ENCODE peak calls at places on chromosome 11, in six cellular contexts. One of them, this sample, is unnamed.

GRCh38 chr11:121523581-121524232 is 70.9 kb upstream of the SORL1-AS1 start:
- DNase-seq in SJSA1: no peak
- DNase-seq in upper lobe of left lung: no peak
- DNase-seq in A549: no peak
- DNase-seq in pancreas: no peak
- DNase-seq in DND-41: no peak
- DNase-seq in this sample: no peak

GRCh38 chr11:118913411-118914125 is 12.2 kb downstream of the BCL9L start:
- DNase-seq in SJSA1: no peak
- DNase-seq in upper lobe of left lung: peak; percentile 54
- DNase-seq in A549: no peak
- DNase-seq in pancreas: peak; percentile 34
- DNase-seq in DND-41: peak; percentile 87
- DNase-seq in this sample: peak; percentile 39

GRCh38 chr11:41281131-41281742 is 178.2 kb downstream of the LRRC4C start:
- DNase-seq in SJSA1: no peak
- DNase-seq in upper lobe of left lung: no peak
- DNase-seq in A549: no peak
- DNase-seq in pancreas: no peak
- DNase-seq in DND-41: no peak
- DNase-seq in this sample: no peak

GRCh38 chr11:91630916-91631673 is 593.5 kb upstream of the FAT3 start:
- DNase-seq in SJSA1: no peak
- DNase-seq in upper lobe of left lung: no peak
- DNase-seq in A549: no peak
- DNase-seq in pancreas: no peak
- DNase-seq in DND-41: no peak
- DNase-seq in this sample: no peak

GRCh38 chr11:70203749-70204465 is 811 bp downstream of the FADD start:
- DNase-seq in SJSA1: peak; percentile 99
- DNase-seq in upper lobe of left lung: peak; percentile 75
- DNase-seq in A549: peak; percentile 54
- DNase-seq in pancreas: peak; percentile 60
- DNase-seq in DND-41: peak; percentile 80
- DNase-seq in this sample: peak; percentile 71

GRCh38 chr11:115439385-115439784 is 64.8 kb downstream of the CADM1 start:
- DNase-seq in SJSA1: no peak
- DNase-seq in upper lobe of left lung: no peak
- DNase-seq in A549: no peak
- DNase-seq in pancreas: no peak
- DNase-seq in DND-41: no peak
- DNase-seq in this sample: no peak

GRCh38 chr11:106088896-106089295 is 11.4 kb downstream of the AASDHPPT start:
- DNase-seq in SJSA1: no peak
- DNase-seq in upper lobe of left lung: no peak
- DNase-seq in A549: no peak
- DNase-seq in pancreas: no peak
- DNase-seq in DND-41: no peak
- DNase-seq in this sample: no peak

GRCh38 chr11:27456140-27456801 is 16.3 kb downstream of the LGR4 start:
- DNase-seq in SJSA1: no peak
- DNase-seq in upper lobe of left lung: no peak
- DNase-seq in A549: no peak
- DNase-seq in pancreas: no peak
- DNase-seq in DND-41: no peak
- DNase-seq in this sample: no peak

GRCh38 chr11:66221726-66222236 is 46.7 kb upstream of the RAB1B start:
- DNase-seq in SJSA1: no peak
- DNase-seq in upper lobe of left lung: no peak
- DNase-seq in A549: no peak
- DNase-seq in pancreas: no peak
- DNase-seq in DND-41: no peak
- DNase-seq in this sample: no peak

GRCh38 chr11:32829157-32829679 is 509 bp upstream of the PRRG4 start:
- DNase-seq in SJSA1: no peak
- DNase-seq in upper lobe of left lung: no peak
- DNase-seq in A549: no peak
- DNase-seq in pancreas: no peak
- DNase-seq in DND-41: no peak
- DNase-seq in this sample: no peak

GRCh38 chr11:78217650-78218541 is 29.2 kb downstream of the USP35 start:
- DNase-seq in SJSA1: no peak
- DNase-seq in upper lobe of left lung: no peak
- DNase-seq in A549: no peak
- DNase-seq in pancreas: no peak
- DNase-seq in DND-41: no peak
- DNase-seq in this sample: no peak

GRCh38 chr11:36210529-36210928 is 78.7 kb downstream of the COMMD9 start:
- DNase-seq in SJSA1: no peak
- DNase-seq in upper lobe of left lung: peak; percentile 54
- DNase-seq in A549: no peak
- DNase-seq in pancreas: no peak
- DNase-seq in DND-41: no peak
- DNase-seq in this sample: no peak

GRCh38 chr11:33594188-33594587 is 106.4 kb downstream of the C11orf91 start:
- DNase-seq in SJSA1: no peak
- DNase-seq in upper lobe of left lung: no peak
- DNase-seq in A549: no peak
- DNase-seq in pancreas: no peak
- DNase-seq in DND-41: no peak
- DNase-seq in this sample: no peak

GRCh38 chr11:60934790-60935605 is 10.7 kb downstream of the TMEM132A start:
- DNase-seq in SJSA1: peak; percentile 46
- DNase-seq in upper lobe of left lung: no peak
- DNase-seq in A549: no peak
- DNase-seq in pancreas: no peak
- DNase-seq in DND-41: no peak
- DNase-seq in this sample: no peak

GRCh38 chr11:72721689-72722049 is 30.5 kb downstream of the ARAP1 start:
- DNase-seq in SJSA1: no peak
- DNase-seq in upper lobe of left lung: no peak
- DNase-seq in A549: no peak
- DNase-seq in pancreas: peak; percentile 59
- DNase-seq in DND-41: peak; percentile 30
- DNase-seq in this sample: peak; percentile 75

GRCh38 chr11:19977941-19978340 is 182.3 kb downstream of the DBX1 start:
- DNase-seq in SJSA1: no peak
- DNase-seq in upper lobe of left lung: no peak
- DNase-seq in A549: no peak
- DNase-seq in pancreas: no peak
- DNase-seq in DND-41: no peak
- DNase-seq in this sample: no peak

GRCh38 chr11:5364214-5364613 is 12.9 kb downstream of the OR51B6 start:
- DNase-seq in SJSA1: peak; percentile 83
- DNase-seq in upper lobe of left lung: no peak
- DNase-seq in A549: no peak
- DNase-seq in pancreas: no peak
- DNase-seq in DND-41: no peak
- DNase-seq in this sample: no peak

GRCh38 chr11:69912911-69913451 is 93.8 kb upstream of the FGF3 start:
- DNase-seq in SJSA1: no peak
- DNase-seq in upper lobe of left lung: no peak
- DNase-seq in A549: no peak
- DNase-seq in pancreas: no peak
- DNase-seq in DND-41: no peak
- DNase-seq in this sample: no peak

GRCh38 chr11:126474888-126475626 is 119.6 kb downstream of the ST3GAL4 start:
- DNase-seq in SJSA1: no peak
- DNase-seq in upper lobe of left lung: no peak
- DNase-seq in A549: no peak
- DNase-seq in pancreas: no peak
- DNase-seq in DND-41: no peak
- DNase-seq in this sample: no peak

GRCh38 chr11:20611445-20611844 is 12.0 kb downstream of the SLC6A5 start:
- DNase-seq in SJSA1: no peak
- DNase-seq in upper lobe of left lung: no peak
- DNase-seq in A549: no peak
- DNase-seq in pancreas: no peak
- DNase-seq in DND-41: no peak
- DNase-seq in this sample: no peak

GRCh38 chr11:128232588-128232987 is 354.8 kb downstream of the ETS1 start:
- DNase-seq in SJSA1: no peak
- DNase-seq in upper lobe of left lung: no peak
- DNase-seq in A549: no peak
- DNase-seq in pancreas: no peak
- DNase-seq in DND-41: no peak
- DNase-seq in this sample: no peak

GRCh38 chr11:20599424-20600346 is at the start of gene SLC6A5:
- DNase-seq in SJSA1: no peak
- DNase-seq in upper lobe of left lung: no peak
- DNase-seq in A549: peak; percentile 24
- DNase-seq in pancreas: peak; percentile 44
- DNase-seq in DND-41: peak; percentile 52
- DNase-seq in this sample: no peak

GRCh38 chr11:71339178-71339881 is 87.0 kb upstream of the SHANK2 start:
- DNase-seq in SJSA1: peak; percentile 80
- DNase-seq in upper lobe of left lung: no peak
- DNase-seq in A549: no peak
- DNase-seq in pancreas: no peak
- DNase-seq in DND-41: no peak
- DNase-seq in this sample: no peak

GRCh38 chr11:58739725-58740430 is 8.1 kb upstream of the GLYAT start:
- DNase-seq in SJSA1: no peak
- DNase-seq in upper lobe of left lung: no peak
- DNase-seq in A549: no peak
- DNase-seq in pancreas: no peak
- DNase-seq in DND-41: no peak
- DNase-seq in this sample: no peak

GRCh38 chr11:62012451-62013265 is 45.2 kb upstream of the FTH1 start:
- DNase-seq in SJSA1: peak; percentile 78
- DNase-seq in upper lobe of left lung: no peak
- DNase-seq in A549: peak; percentile 41
- DNase-seq in pancreas: no peak
- DNase-seq in DND-41: no peak
- DNase-seq in this sample: no peak

GRCh38 chr11:61163714-61164609 is 2.7 kb upstream of the VPS37C start:
- DNase-seq in SJSA1: no peak
- DNase-seq in upper lobe of left lung: peak; percentile 51
- DNase-seq in A549: no peak
- DNase-seq in pancreas: no peak
- DNase-seq in DND-41: no peak
- DNase-seq in this sample: no peak

GRCh38 chr11:120517390-120518315 is 6.1 kb downstream of the GRIK4 start:
- DNase-seq in SJSA1: no peak
- DNase-seq in upper lobe of left lung: no peak
- DNase-seq in A549: no peak
- DNase-seq in pancreas: no peak
- DNase-seq in DND-41: no peak
- DNase-seq in this sample: no peak

GRCh38 chr11:68370211-68371111 is 58.1 kb downstream of the LRP5 start:
- DNase-seq in SJSA1: no peak
- DNase-seq in upper lobe of left lung: no peak
- DNase-seq in A549: no peak
- DNase-seq in pancreas: no peak
- DNase-seq in DND-41: no peak
- DNase-seq in this sample: no peak

GRCh38 chr11:68372114-68372513 is 59.7 kb downstream of the LRP5 start:
- DNase-seq in SJSA1: no peak
- DNase-seq in upper lobe of left lung: no peak
- DNase-seq in A549: no peak
- DNase-seq in pancreas: no peak
- DNase-seq in DND-41: no peak
- DNase-seq in this sample: no peak

GRCh38 chr11:68371176-68372041 is 59.0 kb downstream of the LRP5 start:
- DNase-seq in SJSA1: no peak
- DNase-seq in upper lobe of left lung: no peak
- DNase-seq in A549: no peak
- DNase-seq in pancreas: no peak
- DNase-seq in DND-41: no peak
- DNase-seq in this sample: no peak

GRCh38 chr11:68369161-68369560 is 56.8 kb downstream of the LRP5 start:
- DNase-seq in SJSA1: no peak
- DNase-seq in upper lobe of left lung: no peak
- DNase-seq in A549: no peak
- DNase-seq in pancreas: no peak
- DNase-seq in DND-41: no peak
- DNase-seq in this sample: no peak

GRCh38 chr11:68369756-68370155 is 57.4 kb downstream of the LRP5 start:
- DNase-seq in SJSA1: no peak
- DNase-seq in upper lobe of left lung: no peak
- DNase-seq in A549: no peak
- DNase-seq in pancreas: no peak
- DNase-seq in DND-41: no peak
- DNase-seq in this sample: no peak
- H3K4me1 ChIP-seq in SJSA1: peaks cover 20% of the 10 kb centered on the region
- H3K4me1 ChIP-seq in upper lobe of left lung: peaks cover 40% of the 10 kb centered on the region
- H3K4me1 ChIP-seq in A549: peaks cover 4% of the 10 kb centered on the region
- H3K4me1 ChIP-seq in pancreas: no peaks in the 10 kb centered on the region
- H3K4me1 ChIP-seq in DND-41: no peaks in the 10 kb centered on the region
- H3K4me1 ChIP-seq in this sample: no peaks in the 10 kb centered on the region

GRCh38 chr11:125076378-125076945 is 13.4 kb downstream of the SLC37A2 start:
- DNase-seq in SJSA1: no peak
- DNase-seq in upper lobe of left lung: no peak
- DNase-seq in A549: no peak
- DNase-seq in pancreas: no peak
- DNase-seq in DND-41: no peak
- DNase-seq in this sample: peak; percentile 41
- H3K4me1 ChIP-seq in SJSA1: no peaks in the 10 kb centered on the region
- H3K4me1 ChIP-seq in upper lobe of left lung: no peaks in the 10 kb centered on the region
- H3K4me1 ChIP-seq in A549: peaks cover under 1% of the 10 kb centered on the region
- H3K4me1 ChIP-seq in pancreas: no peaks in the 10 kb centered on the region
- H3K4me1 ChIP-seq in DND-41: no peaks in the 10 kb centered on the region
- H3K4me1 ChIP-seq in this sample: no peaks in the 10 kb centered on the region

GRCh38 chr11:74006743-74007304 is 2.1 kb downstream of the UCP3 start:
- DNase-seq in SJSA1: no peak
- DNase-seq in upper lobe of left lung: no peak
- DNase-seq in A549: no peak
- DNase-seq in pancreas: no peak
- DNase-seq in DND-41: no peak
- DNase-seq in this sample: no peak

GRCh38 chr11:74007691-74008372 is 1.1 kb downstream of the UCP3 start:
- DNase-seq in SJSA1: no peak
- DNase-seq in upper lobe of left lung: no peak
- DNase-seq in A549: no peak
- DNase-seq in pancreas: no peak
- DNase-seq in DND-41: no peak
- DNase-seq in this sample: no peak

GRCh38 chr11:74004046-74004693 is 4.7 kb downstream of the UCP3 start:
- DNase-seq in SJSA1: no peak
- DNase-seq in upper lobe of left lung: no peak
- DNase-seq in A549: no peak
- DNase-seq in pancreas: no peak
- DNase-seq in DND-41: no peak
- DNase-seq in this sample: no peak

GRCh38 chr11:74004694-74005615 is 3.9 kb downstream of the UCP3 start:
- DNase-seq in SJSA1: no peak
- DNase-seq in upper lobe of left lung: peak; percentile 45
- DNase-seq in A549: no peak
- DNase-seq in pancreas: no peak
- DNase-seq in DND-41: peak; percentile 58
- DNase-seq in this sample: peak; percentile 76

GRCh38 chr11:74005721-74006517 is 3.0 kb downstream of the UCP3 start:
- DNase-seq in SJSA1: no peak
- DNase-seq in upper lobe of left lung: no peak
- DNase-seq in A549: no peak
- DNase-seq in pancreas: no peak
- DNase-seq in DND-41: no peak
- DNase-seq in this sample: no peak
- H3K4me1 ChIP-seq in SJSA1: no peaks in the 10 kb centered on the region
- H3K4me1 ChIP-seq in upper lobe of left lung: no peaks in the 10 kb centered on the region
- H3K4me1 ChIP-seq in A549: no peaks in the 10 kb centered on the region
- H3K4me1 ChIP-seq in pancreas: no peaks in the 10 kb centered on the region
- H3K4me1 ChIP-seq in DND-41: peaks cover 6% of the 10 kb centered on the region
- H3K4me1 ChIP-seq in this sample: peaks cover 81% of the 10 kb centered on the region

GRCh38 chr11:47258317-47258902 is 614 bp downstream of the NR1H3 start:
- DNase-seq in SJSA1: no peak
- DNase-seq in upper lobe of left lung: no peak
- DNase-seq in A549: no peak
- DNase-seq in pancreas: no peak
- DNase-seq in DND-41: no peak
- DNase-seq in this sample: no peak
- H3K4me1 ChIP-seq in SJSA1: peaks cover 19% of the 10 kb centered on the region
- H3K4me1 ChIP-seq in upper lobe of left lung: peaks cover 45% of the 10 kb centered on the region
- H3K4me1 ChIP-seq in A549: peaks cover 52% of the 10 kb centered on the region
- H3K4me1 ChIP-seq in pancreas: peaks cover 4% of the 10 kb centered on the region
- H3K4me1 ChIP-seq in DND-41: no peaks in the 10 kb centered on the region
- H3K4me1 ChIP-seq in this sample: peaks cover 10% of the 10 kb centered on the region

This sample was measured in CD8-positive, alpha-beta T cell.